ENCODE peak calls at places on chromosome 7, in four cellular contexts. T, J, L and X are unnamed samples.

GRCh38 chr7:45082831-45083331 is 5.9 kb downstream of the NACAD start:
- DNase-seq in J (no peak), L (no peak), T (no peak), X (no peak)

GRCh38 chr7:157253850-157254249 is 83.0 kb upstream of the DNAJB6 start:
- DNase-seq in L (no peak), T (no peak), J (peak), X (peak)

GRCh38 chr7:128444242-128444641 is 11.4 kb upstream of the HILPDA start:
- DNase-seq in L (no peak), J (no peak), T (no peak), X (no peak)

GRCh38 chr7:30424536-30424935 is 54.0 kb downstream of the NOD1 start:
- DNase-seq in T (no peak), J (no peak), L (no peak), X (no peak)

GRCh38 chr7:128035712-128036111 is 4.5 kb upstream of the LRRC4 start:
- DNase-seq in T (no peak), L (no peak), J (no peak), X (no peak)

GRCh38 chr7:150806863-150807262 is 6.3 kb downstream of the TMEM176A start:
- DNase-seq in L (no peak), T (no peak), J (no peak), X (no peak)

GRCh38 chr7:87059525-87060287 is at the start of gene ELAPOR2:
- DNase-seq in L (peak), J (peak), T (peak), X (peak)

GRCh38 chr7:117808910-117809705 is 64.1 kb downstream of the CTTNBP2 start:
- DNase-seq in L (no peak), T (no peak), J (no peak), X (no peak)

GRCh38 chr7:130210181-130210935 is 2.7 kb downstream of the SSMEM1 start:
- DNase-seq in T (no peak), L (peak), J (no peak), X (no peak)

GRCh38 chr7:6512892-6513291 is 38.4 kb downstream of the GRID2IP start:
- DNase-seq in T (no peak), J (no peak), L (no peak), X (no peak)

GRCh38 chr7:12358694-12359093 is 45.0 kb downstream of the VWDE start:
- DNase-seq in L (no peak), T (no peak), J (no peak), X (no peak)

GRCh38 chr7:106895246-106895864 is 30.3 kb downstream of the PIK3CG start:
- DNase-seq in T (no peak), L (no peak), J (no peak), X (no peak)

GRCh38 chr7:154928136-154929005 is 74.6 kb downstream of the PAXIP1 start:
- DNase-seq in L (peak), T (no peak), J (peak), X (peak)

GRCh38 chr7:112252691-112253090 is 46.2 kb downstream of the ZNF277 start:
- DNase-seq in J (no peak), T (no peak), L (no peak), X (no peak)

GRCh38 chr7:101922631-101923275 is 105.3 kb downstream of the CUX1 start:
- DNase-seq in T (no peak), L (no peak), J (no peak), X (no peak)

GRCh38 chr7:99707096-99707495 is 27.3 kb upstream of the CYP3A5 start:
- DNase-seq in L (no peak), T (no peak), J (no peak), X (no peak)

GRCh38 chr7:730501-731439 is 3.7 kb upstream of the PRKAR1B start:
- DNase-seq in L (no peak), J (no peak), T (no peak), X (no peak)

GRCh38 chr7:48525726-48526374 is 354.6 kb downstream of the ABCA13 start:
- DNase-seq in T (no peak), L (no peak), J (no peak), X (no peak)